ENCODE peak calls at places on chromosomes 4 and X, in six cellular contexts. X, U, M, W, L and B are unnamed samples.

GRCh38 chr4:84647307-84647884 is 64.5 kb downstream of the CDS1 start:
- DNase-seq in W (no peak), M (no peak), U (no peak), L (peak; percentile 64), X (no peak), B (no peak)

GRCh38 chr4:123826896-123827295 is 430.3 kb downstream of the SPRY1 start:
- DNase-seq in M (no peak), W (no peak), U (no peak), X (peak; percentile 63), L (peak; percentile 46), B (no peak)

GRCh38 chr4:184907216-184907615 is 81.4 kb upstream of the ACSL1 start:
- DNase-seq in X (no peak), L (no peak), U (peak; percentile 1), W (no peak), M (no peak), B (peak; percentile 45)

GRCh38 chr4:81255524-81255923 is 40.5 kb upstream of the PRKG2 start:
- DNase-seq in U (no peak), M (no peak), W (no peak), X (peak; percentile 1), L (no peak), B (peak; percentile 34)

GRCh38 chrX:13013353-13014110 is 30.9 kb downstream of the FAM9C start:
- DNase-seq in X (no peak), U (peak; percentile 36), M (peak; percentile 84), L (peak; percentile 79), W (no peak), B (peak; percentile 63)

GRCh38 chr4:160136021-160136420 is 1033.1 kb downstream of the RAPGEF2 start:
- DNase-seq in X (peak; percentile 48), L (no peak), M (no peak), U (no peak), W (no peak), B (no peak)

GRCh38 chrX:150663061-150663460 is 30.1 kb upstream of the MTMR1 start:
- DNase-seq in X (no peak), U (no peak), M (no peak), W (no peak), L (no peak), B (no peak)

GRCh38 chrX:68832516-68833447 is 4.0 kb downstream of the EFNB1 start:
- DNase-seq in U (no peak), X (no peak), L (no peak), M (peak; percentile 22), W (peak; percentile 9), B (no peak)

GRCh38 chr4:158042591-158043030 is 130.2 kb downstream of the GASK1B start:
- DNase-seq in M (no peak), X (peak; percentile 50), L (peak; percentile 91), W (no peak), U (no peak), B (no peak)

GRCh38 chr4:14924945-14925344 is 77.3 kb upstream of the CPEB2 start:
- DNase-seq in L (no peak), W (no peak), M (no peak), U (no peak), X (no peak), B (no peak)

GRCh38 chrX:44918722-44919121 is 45.7 kb downstream of the KDM6A start:
- DNase-seq in U (no peak), X (no peak), W (no peak), M (no peak), L (peak; percentile 52), B (no peak)

GRCh38 chrX:154526901-154527675 is 11.1 kb upstream of the FAM3A start:
- DNase-seq in M (peak; percentile 94), X (peak; percentile 76), L (peak; percentile 77), U (peak; percentile 49), W (peak; percentile 73), B (peak; percentile 87)

GRCh38 chrX:148784859-148785655 is 284.6 kb downstream of the AFF2 start:
- DNase-seq in L (no peak), U (no peak), W (no peak), X (no peak), M (no peak), B (no peak)

GRCh38 chr4:10180927-10181744 is 64.5 kb upstream of the WDR1 start:
- DNase-seq in W (peak; percentile 52), L (no peak), U (no peak), X (peak; percentile 82), M (peak; percentile 95), B (peak; percentile 98)

GRCh38 chr4:123731009-123731408 is 334.4 kb downstream of the SPRY1 start:
- DNase-seq in X (no peak), M (peak; percentile 20), U (no peak), L (no peak), W (no peak), B (peak; percentile 78)

GRCh38 chrX:119325456-119325855 is 73.7 kb upstream of the SLC25A43 start:
- DNase-seq in M (no peak), L (no peak), U (no peak), W (no peak), X (no peak), B (no peak)

GRCh38 chr4:1856920-1857699 is 1.2 kb upstream of the LETM1 start:
- DNase-seq in L (no peak), U (no peak), W (peak; percentile 35), M (no peak), X (peak; percentile 41), B (peak; percentile 11)

GRCh38 chrX:39439910-39440733 is 638.9 kb downstream of the MID1IP1 start:
- DNase-seq in W (peak; percentile 31), M (no peak), X (no peak), U (peak; percentile 51), L (no peak), B (peak; percentile 85)